ENCODE peak calls at places on chromosomes 16 and 17, in six cellular contexts. D is GM12878, L is K562, K is H1, J is GM12891, H is HepG2. F is an unnamed sample.

GRCh38 chr17:73342057-73342522 is 30.3 kb upstream of the CDC42EP4 start:
- DNase-seq in D (peak; percentile 20), L (no peak), K (peak; percentile 70), J (no peak), H (no peak), F (no peak)

GRCh38 chr17:67068999-67069398 is 24.6 kb downstream of the CACNG1 start:
- DNase-seq in D (no peak), L (no peak), K (no peak), J (no peak), H (no peak), F (no peak)

GRCh38 chr17:74777884-74778490 is 1.8 kb upstream of the NAT9 start:
- DNase-seq in D (no peak), L (no peak), K (no peak), J (no peak), H (no peak), F (no peak)

GRCh38 chr16:73065617-73066313 is 17.8 kb upstream of the ZFHX3 start:
- DNase-seq in D (no peak), L (no peak), K (no peak), J (no peak), H (no peak), F (no peak)

GRCh38 chr16:50309156-50309526 is 42.8 kb downstream of the ADCY7 start:
- DNase-seq in D (no peak), L (no peak), K (no peak), J (no peak), H (no peak), F (peak; percentile 9)

GRCh38 chr17:63190821-63191220 is 224.8 kb downstream of the TANC2 start:
- DNase-seq in D (no peak), L (no peak), K (no peak), J (no peak), H (no peak), F (no peak)

GRCh38 chr17:8887834-8888703 is 20.6 kb upstream of the PIK3R6 start:
- DNase-seq in D (no peak), L (peak; percentile 12), K (no peak), J (no peak), H (peak; percentile 39), F (no peak)

GRCh38 chr17:40351185-40352043 is 13.1 kb downstream of the GJD3 start:
- DNase-seq in D (no peak), L (no peak), K (no peak), J (no peak), H (no peak), F (no peak)

GRCh38 chr16:55542459-55543082 is 23.9 kb upstream of the CAPNS2 start:
- DNase-seq in D (no peak), L (no peak), K (no peak), J (no peak), H (no peak), F (no peak)

GRCh38 chr17:42744283-42744805 is 496 bp downstream of the EZH1 start:
- DNase-seq in D (peak; percentile 16), L (no peak), K (peak; percentile 19), J (peak; percentile 56), H (peak; percentile 78), F (peak; percentile 53)

GRCh38 chr17:6374271-6374691 is 60.6 kb downstream of the AIPL1 start:
- DNase-seq in D (no peak), L (no peak), K (no peak), J (no peak), H (no peak), F (no peak)

GRCh38 chr17:63293310-63293709 is 152.8 kb downstream of the CYB561 start:
- DNase-seq in D (no peak), L (no peak), K (no peak), J (no peak), H (no peak), F (no peak)

GRCh38 chr17:29589524-29590260 is at the start of gene GIT1:
- DNase-seq in D (no peak), L (peak; percentile 92), K (no peak), J (peak; percentile 95), H (peak; percentile 70), F (peak; percentile 96)
- TF ChIP-seq POLR2A in D (peak; percentile 63), L (no peak), K (no peak), J (no peak), H (no peak), F (peak; percentile 49)

GRCh38 chr16:58614860-58615259 is 14.8 kb downstream of the CNOT1 start:
- DNase-seq in D (no peak), L (no peak), K (no peak), J (no peak), H (no peak), F (no peak)
- TF ChIP-seq TAF1 in D (no peak), L (no peak), K (no peak), J (no peak), H (no peak), F (no peak)

DNA sequence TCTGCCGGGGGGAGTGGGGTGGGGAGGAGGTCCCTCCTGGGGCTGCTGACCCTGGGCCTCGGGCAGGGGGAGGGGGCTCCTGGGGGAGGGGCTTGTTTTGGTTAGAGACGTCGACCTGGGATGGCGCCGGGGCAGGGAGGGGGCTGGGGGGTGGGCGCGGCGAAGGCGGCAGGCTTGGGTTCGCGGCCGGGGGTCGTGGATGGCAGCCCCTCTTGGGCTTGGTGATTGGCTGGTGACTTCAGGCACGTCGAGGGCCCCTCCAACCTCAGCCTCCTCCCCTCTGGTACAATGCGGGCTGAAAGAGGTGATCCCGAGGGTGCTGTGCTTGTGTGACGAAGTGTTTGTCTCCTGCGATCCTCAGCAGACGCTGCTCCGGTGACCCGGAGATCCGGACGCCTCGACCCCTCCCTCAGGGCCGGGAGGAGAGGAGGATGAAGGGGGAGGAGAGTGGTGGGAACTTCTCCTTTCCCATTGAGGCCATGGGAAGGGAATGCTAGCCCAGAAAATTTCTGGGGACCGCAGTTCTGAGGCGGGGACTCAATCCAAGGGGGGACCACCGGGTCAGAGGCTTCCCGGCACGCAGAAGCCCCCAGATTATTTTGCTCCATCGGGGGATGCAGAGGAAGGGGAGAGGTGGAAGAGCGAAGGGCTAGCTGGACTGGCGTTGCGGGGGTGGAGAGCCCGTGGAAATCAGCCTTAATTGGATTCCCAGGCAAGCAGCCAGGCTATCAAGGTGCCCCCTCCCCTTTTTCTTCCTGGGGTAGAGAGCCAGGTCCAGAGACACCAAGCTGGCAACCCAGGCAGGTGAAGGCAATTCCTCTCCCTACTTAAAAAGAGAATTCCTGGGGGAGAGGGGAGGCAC is 44.0 kb downstream of the RAI1 start:
- DNase-seq in D (no peak), L (no peak), K (no peak), J (no peak), H (no peak), F (no peak)
- TF ChIP-seq POLR2AphosphoS5 in D (no peak), L (no peak), K (no peak), J (no peak), H (no peak), F (no peak)

GRCh38 chr17:17812211-17813054 is 24.4 kb downstream of the SREBF1 start:
- DNase-seq in D (no peak), L (peak; percentile 72), K (no peak), J (peak; percentile 95), H (peak; percentile 52), F (peak; percentile 98)
- TF ChIP-seq POLR2A in D (no peak), L (peak; percentile 30), K (no peak), J (no peak), H (peak; percentile 16), F (peak; percentile 10)

GRCh38 chr16:4359914-4360313 is 8.8 kb upstream of the PAM16 start:
- DNase-seq in D (no peak), L (no peak), K (no peak), J (no peak), H (no peak), F (no peak)

GRCh38 chr16:4358236-4358635 is 7.1 kb upstream of the PAM16 start:
- DNase-seq in D (no peak), L (no peak), K (no peak), J (no peak), H (no peak), F (no peak)

GRCh38 chr16:4360538-4361021 is 9.5 kb upstream of the PAM16 start:
- DNase-seq in D (no peak), L (peak; percentile 77), K (no peak), J (no peak), H (no peak), F (no peak)

GRCh38 chr16:4356820-4357219 is 5.7 kb upstream of the PAM16 start:
- DNase-seq in D (no peak), L (no peak), K (no peak), J (no peak), H (no peak), F (no peak)

DNA sequence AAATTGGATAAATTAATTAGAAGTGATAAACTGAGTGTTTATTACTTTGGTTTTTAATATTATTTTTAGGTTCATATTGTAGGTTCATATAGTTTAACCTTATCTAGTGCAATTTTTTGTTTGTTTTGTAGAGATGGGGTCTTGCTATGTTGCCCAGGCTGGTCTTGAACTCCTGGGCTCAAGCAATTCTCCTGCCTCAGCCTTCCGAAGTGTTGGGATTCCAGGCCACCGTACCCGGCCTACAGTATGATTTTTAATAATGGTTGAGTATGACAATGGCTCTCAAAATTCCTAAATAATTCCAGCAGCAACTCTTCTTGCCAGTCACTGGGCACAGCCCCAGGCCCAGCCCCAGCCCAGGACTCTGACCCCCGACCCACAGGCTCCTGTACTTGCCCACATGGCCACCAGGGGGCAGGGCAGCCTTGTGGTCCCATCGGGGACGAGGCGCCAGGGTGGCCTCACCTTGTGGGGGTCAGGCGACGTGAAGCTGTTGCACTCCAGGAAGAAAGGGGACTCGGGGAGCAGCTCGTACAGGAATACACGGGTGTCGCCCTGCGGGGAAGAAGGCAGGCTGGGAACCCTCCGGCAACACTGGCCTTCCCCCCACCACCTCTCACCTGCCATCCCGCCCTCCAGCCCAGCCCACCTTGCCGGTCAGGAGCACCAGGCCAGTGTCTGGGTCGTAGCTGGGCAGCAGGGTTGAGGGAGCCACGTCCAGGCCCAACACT is 7.9 kb upstream of the PAM16 start:
- DNase-seq in D (no peak), L (peak; percentile 79), K (no peak), J (peak; percentile 80), H (peak; percentile 53), F (peak; percentile 81)
- TF ChIP-seq TAF1 in D (no peak), L (no peak), K (no peak), J (no peak), H (no peak), F (no peak)

F was measured in GM12892.